ENCODE peak calls at places on chromosomes 11 and 22, in six cellular contexts. One of them, this sample, is unnamed. For H3K4me1, the result is how much of the 10 kb centered on the place peaks cover.

GRCh38 chr11:67268036-67268683 is 1.9 kb downstream of the GRK2 start:
- DNase-seq in GM23248: no peak
- DNase-seq in PC-3: no peak
- DNase-seq in hepatocyte: no peak
- DNase-seq in SK-N-SH: no peak
- DNase-seq in HCT116: no peak
- DNase-seq in this sample: no peak

GRCh38 chr11:7353100-7353499 is 101.4 kb downstream of the SYT9 start:
- DNase-seq in GM23248: peak
- DNase-seq in PC-3: peak
- DNase-seq in hepatocyte: peak
- DNase-seq in SK-N-SH: no peak
- DNase-seq in HCT116: peak
- DNase-seq in this sample: peak

GRCh38 chr11:69671734-69672465 is 3.3 kb downstream of the LTO1 start:
- DNase-seq in GM23248: no peak
- DNase-seq in PC-3: no peak
- DNase-seq in hepatocyte: no peak
- DNase-seq in SK-N-SH: no peak
- DNase-seq in HCT116: no peak
- DNase-seq in this sample: no peak

GRCh38 chr11:13595166-13595565 is 73.3 kb upstream of the FAR1 start:
- DNase-seq in GM23248: peak
- DNase-seq in PC-3: no peak
- DNase-seq in hepatocyte: no peak
- DNase-seq in SK-N-SH: no peak
- DNase-seq in HCT116: no peak
- DNase-seq in this sample: no peak

GRCh38 chr11:96341237-96342130 is 1.5 kb downstream of the MAML2 start:
- DNase-seq in GM23248: peak
- DNase-seq in PC-3: peak
- DNase-seq in hepatocyte: peak
- DNase-seq in SK-N-SH: peak
- DNase-seq in HCT116: no peak
- DNase-seq in this sample: peak

GRCh38 chr11:4040461-4040860 is 54.1 kb upstream of the RRM1 start:
- DNase-seq in GM23248: no peak
- DNase-seq in PC-3: no peak
- DNase-seq in hepatocyte: no peak
- DNase-seq in SK-N-SH: no peak
- DNase-seq in HCT116: no peak
- DNase-seq in this sample: no peak

GRCh38 chr11:7536102-7536501 is 22.3 kb downstream of the PPFIBP2 start:
- DNase-seq in GM23248: no peak
- DNase-seq in PC-3: no peak
- DNase-seq in hepatocyte: peak
- DNase-seq in SK-N-SH: peak
- DNase-seq in HCT116: no peak
- DNase-seq in this sample: peak

GRCh38 chr11:116535954-116536353 is 236.8 kb downstream of the BUD13 start:
- DNase-seq in GM23248: no peak
- DNase-seq in PC-3: no peak
- DNase-seq in hepatocyte: no peak
- DNase-seq in SK-N-SH: no peak
- DNase-seq in HCT116: no peak
- DNase-seq in this sample: peak

GRCh38 chr11:133940034-133940433 is 16.7 kb downstream of the IGSF9B start:
- DNase-seq in GM23248: no peak
- DNase-seq in PC-3: no peak
- DNase-seq in hepatocyte: no peak
- DNase-seq in SK-N-SH: no peak
- DNase-seq in HCT116: no peak
- DNase-seq in this sample: no peak

GRCh38 chr22:38549106-38549884 is 20.7 kb downstream of the DMC1 start:
- DNase-seq in GM23248: no peak
- DNase-seq in PC-3: peak
- DNase-seq in hepatocyte: no peak
- DNase-seq in SK-N-SH: no peak
- DNase-seq in HCT116: no peak
- DNase-seq in this sample: no peak

GRCh38 chr11:13324141-13324540 is 46.6 kb downstream of the BMAL1 start:
- DNase-seq in GM23248: peak
- DNase-seq in PC-3: no peak
- DNase-seq in hepatocyte: no peak
- DNase-seq in SK-N-SH: no peak
- DNase-seq in HCT116: no peak
- DNase-seq in this sample: no peak

GRCh38 chr11:36557991-36558390 is 9.8 kb upstream of the RAG1 start:
- DNase-seq in GM23248: no peak
- DNase-seq in PC-3: no peak
- DNase-seq in hepatocyte: no peak
- DNase-seq in SK-N-SH: no peak
- DNase-seq in HCT116: no peak
- DNase-seq in this sample: no peak

GRCh38 chr11:42768576-42768975 is 543.2 kb upstream of the API5 start:
- DNase-seq in GM23248: no peak
- DNase-seq in PC-3: no peak
- DNase-seq in hepatocyte: no peak
- DNase-seq in SK-N-SH: peak
- DNase-seq in HCT116: no peak
- DNase-seq in this sample: no peak

GRCh38 chr11:95154514-95154913 is 64.9 kb downstream of the ENDOD1 start:
- DNase-seq in GM23248: peak
- DNase-seq in PC-3: peak
- DNase-seq in hepatocyte: peak
- DNase-seq in SK-N-SH: peak
- DNase-seq in HCT116: peak
- DNase-seq in this sample: peak

GRCh38 chr11:103529217-103529684 is 420.0 kb downstream of the DYNC2H1 start:
- DNase-seq in GM23248: peak
- DNase-seq in PC-3: peak
- DNase-seq in hepatocyte: peak
- DNase-seq in SK-N-SH: no peak
- DNase-seq in HCT116: no peak
- DNase-seq in this sample: peak

GRCh38 chr22:39240841-39241631 is 3.7 kb downstream of the PDGFB start:
- DNase-seq in GM23248: peak
- DNase-seq in PC-3: peak
- DNase-seq in hepatocyte: peak
- DNase-seq in SK-N-SH: no peak
- DNase-seq in HCT116: peak
- DNase-seq in this sample: peak

GRCh38 chr11:46617451-46618314 is at the start of gene ATG13:
- DNase-seq in GM23248: peak
- DNase-seq in PC-3: peak
- DNase-seq in hepatocyte: peak
- DNase-seq in SK-N-SH: peak
- DNase-seq in HCT116: peak
- DNase-seq in this sample: peak

GRCh38 chr22:50656122-50657070 is 16.2 kb upstream of the SHANK3 start:
- DNase-seq in GM23248: peak
- DNase-seq in PC-3: peak
- DNase-seq in hepatocyte: no peak
- DNase-seq in SK-N-SH: peak
- DNase-seq in HCT116: no peak
- DNase-seq in this sample: no peak

GRCh38 chr11:69339916-69340565 is 46.1 kb downstream of the MYEOV start:
- DNase-seq in GM23248: no peak
- DNase-seq in PC-3: no peak
- DNase-seq in hepatocyte: no peak
- DNase-seq in SK-N-SH: no peak
- DNase-seq in HCT116: no peak
- DNase-seq in this sample: no peak

GRCh38 chr11:118620529-118621070 is 13.2 kb downstream of the PHLDB1 start:
- DNase-seq in GM23248: no peak
- DNase-seq in PC-3: no peak
- DNase-seq in hepatocyte: no peak
- DNase-seq in SK-N-SH: no peak
- DNase-seq in HCT116: no peak
- DNase-seq in this sample: no peak

GRCh38 chr11:2951235-2952110 is 22.3 kb upstream of the PHLDA2 start:
- DNase-seq in GM23248: peak
- DNase-seq in PC-3: no peak
- DNase-seq in hepatocyte: no peak
- DNase-seq in SK-N-SH: no peak
- DNase-seq in HCT116: no peak
- DNase-seq in this sample: no peak

GRCh38 chr11:93704237-93704636 is 37.1 kb downstream of the TAF1D start:
- DNase-seq in GM23248: no peak
- DNase-seq in PC-3: peak
- DNase-seq in hepatocyte: no peak
- DNase-seq in SK-N-SH: no peak
- DNase-seq in HCT116: no peak
- DNase-seq in this sample: no peak

GRCh38 chr11:99934008-99934407 is 753.1 kb upstream of the ARHGAP42 start:
- DNase-seq in GM23248: peak
- DNase-seq in PC-3: peak
- DNase-seq in hepatocyte: no peak
- DNase-seq in SK-N-SH: no peak
- DNase-seq in HCT116: no peak
- DNase-seq in this sample: no peak

GRCh38 chr11:33761471-33761870 is 12.8 kb downstream of the FBXO3 start:
- DNase-seq in GM23248: no peak
- DNase-seq in PC-3: no peak
- DNase-seq in hepatocyte: no peak
- DNase-seq in SK-N-SH: no peak
- DNase-seq in HCT116: no peak
- DNase-seq in this sample: no peak

GRCh38 chr11:74327076-74327475 is 15.6 kb upstream of the P4HA3 start:
- DNase-seq in GM23248: no peak
- DNase-seq in PC-3: no peak
- DNase-seq in hepatocyte: no peak
- DNase-seq in SK-N-SH: no peak
- DNase-seq in HCT116: no peak
- DNase-seq in this sample: no peak

GRCh38 chr11:12102588-12103410 is 7.6 kb upstream of the MICAL2 start:
- DNase-seq in GM23248: no peak
- DNase-seq in PC-3: peak
- DNase-seq in hepatocyte: no peak
- DNase-seq in SK-N-SH: no peak
- DNase-seq in HCT116: no peak
- DNase-seq in this sample: no peak

GRCh38 chr11:79536155-79536917 is 95.5 kb upstream of the TENM4 start:
- DNase-seq in GM23248: no peak
- DNase-seq in PC-3: peak
- DNase-seq in hepatocyte: no peak
- DNase-seq in SK-N-SH: no peak
- DNase-seq in HCT116: no peak
- DNase-seq in this sample: no peak

GRCh38 chr22:21766933-21767462 is 31.4 kb upstream of the YPEL1 start:
- DNase-seq in GM23248: no peak
- DNase-seq in PC-3: no peak
- DNase-seq in hepatocyte: no peak
- DNase-seq in SK-N-SH: no peak
- DNase-seq in HCT116: no peak
- DNase-seq in this sample: no peak
- H3K4me3 ChIP-seq in GM23248: no peak
- H3K4me3 ChIP-seq in PC-3: no peak
- H3K4me3 ChIP-seq in hepatocyte: no peak
- H3K4me3 ChIP-seq in SK-N-SH: no peak
- H3K4me3 ChIP-seq in HCT116: no peak
- H3K4me3 ChIP-seq in this sample: no peak

GRCh38 chr11:10657308-10658271 is 36.0 kb downstream of the IRAG1 start:
- DNase-seq in GM23248: peak
- DNase-seq in PC-3: peak
- DNase-seq in hepatocyte: peak
- DNase-seq in SK-N-SH: no peak
- DNase-seq in HCT116: no peak
- DNase-seq in this sample: no peak

GRCh38 chr11:10654211-10655150 is 39.1 kb downstream of the IRAG1 start:
- DNase-seq in GM23248: peak
- DNase-seq in PC-3: peak
- DNase-seq in hepatocyte: peak
- DNase-seq in SK-N-SH: peak
- DNase-seq in HCT116: peak
- DNase-seq in this sample: peak

GRCh38 chr11:10658621-10659338 is 34.8 kb downstream of the IRAG1 start:
- DNase-seq in GM23248: no peak
- DNase-seq in PC-3: peak
- DNase-seq in hepatocyte: no peak
- DNase-seq in SK-N-SH: no peak
- DNase-seq in HCT116: no peak
- DNase-seq in this sample: no peak

GRCh38 chr11:10655227-10655626 is 38.3 kb downstream of the IRAG1 start:
- DNase-seq in GM23248: no peak
- DNase-seq in PC-3: no peak
- DNase-seq in hepatocyte: no peak
- DNase-seq in SK-N-SH: no peak
- DNase-seq in HCT116: peak
- DNase-seq in this sample: no peak

GRCh38 chr11:10655931-10656576 is 37.5 kb downstream of the IRAG1 start:
- DNase-seq in GM23248: no peak
- DNase-seq in PC-3: no peak
- DNase-seq in hepatocyte: no peak
- DNase-seq in SK-N-SH: no peak
- DNase-seq in HCT116: no peak
- DNase-seq in this sample: no peak
- H3K4me1 ChIP-seq in GM23248: half or more
- H3K4me1 ChIP-seq in PC-3: under half
- H3K4me1 ChIP-seq in hepatocyte: under half
- H3K4me1 ChIP-seq in SK-N-SH: under half
- H3K4me1 ChIP-seq in HCT116: half or more
- H3K4me1 ChIP-seq in this sample: under half

DNA sequence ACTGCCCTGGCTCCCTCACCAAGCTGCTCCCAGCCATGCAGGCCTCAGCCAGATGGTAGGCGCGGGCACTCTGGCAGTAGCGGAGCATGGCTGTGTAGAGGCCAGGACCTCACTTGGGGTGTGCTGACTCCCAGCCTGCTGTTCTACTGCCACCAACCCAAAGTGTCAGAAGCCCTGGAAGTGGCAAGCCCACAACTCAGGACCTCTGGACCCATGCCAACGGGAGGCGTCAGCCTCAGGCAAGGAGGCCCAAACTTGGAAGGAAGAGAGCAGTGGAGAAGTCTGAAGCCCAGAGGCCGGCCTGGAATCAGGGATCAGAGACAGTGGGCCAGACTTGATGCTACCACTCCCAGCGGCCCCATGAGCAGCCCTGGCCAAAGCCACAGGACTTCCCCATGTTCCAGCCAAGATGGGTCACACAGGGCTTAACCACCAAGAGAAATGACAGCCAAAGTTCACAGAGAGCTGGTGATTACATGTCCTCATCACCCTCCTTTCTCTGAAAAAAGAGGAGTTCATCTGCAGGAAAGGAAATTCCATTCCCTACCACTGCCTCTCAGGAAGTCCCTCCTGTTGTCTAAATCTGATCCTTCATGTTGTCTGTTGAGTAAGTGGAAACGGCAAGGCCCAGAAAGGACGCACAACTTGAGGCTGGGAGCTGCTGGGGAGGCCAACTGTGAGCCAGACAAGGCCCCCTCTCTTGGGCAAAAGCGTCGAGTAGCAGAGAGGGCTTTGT is 4.4 kb downstream of the ARRB1 start:
- DNase-seq in GM23248: peak
- DNase-seq in PC-3: no peak
- DNase-seq in hepatocyte: no peak
- DNase-seq in SK-N-SH: no peak
- DNase-seq in HCT116: no peak
- DNase-seq in this sample: no peak
- TF ChIP-seq EZH2phosphoT487 in GM23248: no peak
- TF ChIP-seq EZH2phosphoT487 in PC-3: no peak
- TF ChIP-seq EZH2phosphoT487 in hepatocyte: no peak
- TF ChIP-seq EZH2phosphoT487 in SK-N-SH: no peak
- TF ChIP-seq EZH2phosphoT487 in HCT116: no peak
- TF ChIP-seq EZH2phosphoT487 in this sample: no peak

GRCh38 chr11:559712-560304 is 730 bp downstream of the LMNTD2 start:
- DNase-seq in GM23248: no peak
- DNase-seq in PC-3: no peak
- DNase-seq in hepatocyte: no peak
- DNase-seq in SK-N-SH: no peak
- DNase-seq in HCT116: peak
- DNase-seq in this sample: no peak
- H3K4me3 ChIP-seq in GM23248: no peak
- H3K4me3 ChIP-seq in PC-3: peak
- H3K4me3 ChIP-seq in hepatocyte: no peak
- H3K4me3 ChIP-seq in SK-N-SH: peak
- H3K4me3 ChIP-seq in HCT116: peak
- H3K4me3 ChIP-seq in this sample: peak